ENCODE peak calls at places on chromosomes 2 and 18, in seven cellular contexts. Z is IMR-90, D is H9, A is neuronal stem cell, U is H1, I is trophoblast cell, G is mesendoderm. S is an unnamed sample.

GRCh38 chr2:189506514-189506976 is 65.3 kb downstream of the WDR75 start:
- DNase-seq in Z (peak; percentile 47), D (no peak), A (no peak), U (no peak), I (peak; percentile 44), G (peak; percentile 97), S (peak; percentile 38)

GRCh38 chr2:174602741-174603140 is 5.1 kb upstream of the WIPF1 start:
- DNase-seq in Z (no peak), D (no peak), A (no peak), U (no peak), I (no peak), G (no peak), S (no peak)

GRCh38 chr2:29304399-29304798 is 189.2 kb downstream of the CLIP4 start:
- DNase-seq in Z (no peak), D (no peak), A (no peak), U (no peak), I (peak; percentile 22), G (no peak), S (no peak)

GRCh38 chr2:63741884-63742583 is 99.7 kb upstream of the UGP2 start:
- DNase-seq in Z (peak; percentile 45), D (no peak), A (no peak), U (no peak), I (peak; percentile 38), G (no peak), S (peak; percentile 30)

GRCh38 chr2:201357216-201357615 is at the start of gene FLACC1:
- DNase-seq in Z (peak; percentile 82), D (peak; percentile 76), A (peak; percentile 74), U (no peak), I (peak; percentile 47), G (peak; percentile 97), S (peak; percentile 97)

GRCh38 chr2:198706683-198707082 is 751.1 kb downstream of the SATB2 start:
- DNase-seq in Z (no peak), D (no peak), A (no peak), U (no peak), I (no peak), G (no peak), S (no peak)

GRCh38 chr2:200405599-200406298 is 99.3 kb downstream of the SPATS2L start:
- DNase-seq in Z (peak; percentile 95), D (no peak), A (no peak), U (no peak), I (peak; percentile 50), G (peak; percentile 68), S (peak; percentile 93)

GRCh38 chr18:23523429-23524212 is 20.3 kb downstream of the RMC1 start:
- DNase-seq in Z (peak; percentile 48), D (no peak), A (no peak), U (no peak), I (no peak), G (no peak), S (peak; percentile 59)

GRCh38 chr2:210198326-210198725 is 26.9 kb downstream of the ACADL start:
- DNase-seq in Z (peak; percentile 22), D (no peak), A (no peak), U (no peak), I (no peak), G (no peak), S (peak; percentile 23)

GRCh38 chr2:197215988-197216979 is 94.3 kb downstream of the ANKRD44 start:
- DNase-seq in Z (peak; percentile 47), D (no peak), A (no peak), U (no peak), I (no peak), G (no peak), S (peak; percentile 57)

GRCh38 chr2:101232770-101233169 is 19.9 kb upstream of the CNOT11 start:
- DNase-seq in Z (no peak), D (no peak), A (no peak), U (no peak), I (no peak), G (no peak), S (no peak)
- H3K4me2 ChIP-seq in Z (no peak overlapping the region), D (no peak overlapping the region), A (no peak overlapping the region), U (no peak overlapping the region), I (no peak overlapping the region), G (no peak overlapping the region), S (no peak overlapping the region)

DNA sequence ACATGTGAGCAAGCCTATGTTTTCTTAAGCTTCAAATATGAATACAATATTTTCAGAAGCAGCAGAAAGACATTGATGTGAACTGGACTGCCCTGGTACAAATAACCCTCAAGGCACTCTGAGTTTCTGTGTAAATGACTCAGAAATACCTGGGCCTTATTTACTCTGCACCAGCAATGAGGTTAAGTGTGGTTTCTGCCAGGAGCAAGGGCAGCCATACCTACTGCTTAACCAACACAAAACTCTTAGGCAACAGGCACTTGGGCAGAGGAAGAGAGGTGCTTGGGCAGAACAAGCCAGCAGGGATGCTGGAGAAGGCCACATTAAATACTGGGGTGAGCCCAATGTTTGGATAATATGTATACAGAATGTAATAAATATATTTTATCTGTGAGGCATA is 29.4 kb upstream of the ARL5A start:
- DNase-seq in Z (no peak), D (no peak), A (no peak), U (no peak), I (no peak), G (no peak), S (no peak)
- H4K8ac ChIP-seq in Z (no peak overlapping the region), D (no peak overlapping the region), A (no peak overlapping the region), U (no peak overlapping the region), I (no peak overlapping the region), G (no peak overlapping the region), S (no peak overlapping the region)

DNA sequence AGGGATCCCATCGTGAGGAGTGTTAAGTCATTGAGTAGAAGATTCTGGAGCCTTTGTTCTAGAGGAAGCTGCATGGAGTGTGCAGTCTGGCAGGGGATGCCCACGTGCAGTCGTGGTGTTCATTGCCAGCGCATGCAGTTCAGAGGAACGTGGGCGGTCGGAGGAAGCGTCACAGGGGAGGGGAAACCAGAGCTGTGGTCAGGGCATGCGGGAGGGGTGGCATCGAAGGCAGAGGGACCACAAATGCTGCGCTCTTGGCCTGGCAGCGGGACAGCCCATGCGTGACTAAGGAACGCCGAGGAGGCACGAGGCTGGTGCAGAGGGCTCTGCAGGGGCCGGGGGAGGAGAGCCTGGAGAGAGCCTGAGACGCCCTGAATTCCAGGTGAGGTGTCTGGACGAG is 141.1 kb downstream of the KLHL29 start:
- DNase-seq in Z (no peak), D (no peak), A (no peak), U (no peak), I (no peak), G (no peak), S (no peak)
- H3K4me2 ChIP-seq in Z (no peak overlapping the region), D (no peak overlapping the region), A (no peak overlapping the region), U (no peak overlapping the region), I (no peak overlapping the region), G (no peak overlapping the region), S (no peak overlapping the region)

GRCh38 chr2:72933646-72934151 is 16.4 kb downstream of the EMX1 start:
- DNase-seq in Z (no peak), D (no peak), A (no peak), U (no peak), I (no peak), G (no peak), S (no peak)

GRCh38 chr2:72934683-72935610 is 17.6 kb downstream of the EMX1 start:
- DNase-seq in Z (no peak), D (peak; percentile 69), A (no peak), U (no peak), I (no peak), G (peak; percentile 81), S (no peak)

GRCh38 chr2:72936669-72937355 is 19.5 kb downstream of the EMX1 start:
- DNase-seq in Z (no peak), D (no peak), A (no peak), U (no peak), I (no peak), G (no peak), S (no peak)

GRCh38 chr2:72937356-72937669 is 20.0 kb downstream of the EMX1 start:
- DNase-seq in Z (no peak), D (no peak), A (no peak), U (no peak), I (peak; percentile 21), G (no peak), S (no peak)

DNA sequence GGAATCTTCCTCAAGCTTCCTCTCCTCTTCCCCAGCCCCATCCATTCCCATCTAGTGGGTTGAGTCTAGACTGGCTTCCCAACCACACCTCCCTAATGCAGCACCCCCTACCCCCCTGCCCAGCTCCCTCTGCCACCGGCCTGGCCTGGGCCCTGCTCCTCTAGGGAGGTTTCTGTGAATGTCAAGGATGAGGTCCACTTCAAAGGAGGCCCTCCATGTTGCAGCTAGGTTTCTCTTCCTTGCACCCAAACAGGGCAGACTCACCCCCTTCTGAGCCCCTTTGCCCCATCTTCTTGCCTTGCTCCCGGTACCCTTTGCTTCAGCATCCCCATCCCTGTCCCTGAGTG is 18.3 kb downstream of the EMX1 start:
- DNase-seq in Z (no peak), D (no peak), A (no peak), U (no peak), I (no peak), G (no peak), S (no peak)
- H4K8ac ChIP-seq in Z (no peak overlapping the region), D (no peak overlapping the region), A (no peak overlapping the region), U (no peak overlapping the region), I (no peak overlapping the region), G (no peak overlapping the region), S (no peak overlapping the region)

GRCh38 chr2:71832388-71832787 is 315.3 kb downstream of the CYP26B1 start:
- DNase-seq in Z (no peak), D (no peak), A (no peak), U (no peak), I (no peak), G (no peak), S (no peak)
- H3K4me2 ChIP-seq in Z (no peak overlapping the region), D (no peak overlapping the region), A (no peak overlapping the region), U (no peak overlapping the region), I (no peak overlapping the region), G (no peak overlapping the region), S (no peak overlapping the region)

GRCh38 chr2:138830547-138830946 is 50.4 kb upstream of the NXPH2 start:
- DNase-seq in Z (no peak), D (no peak), A (no peak), U (no peak), I (no peak), G (no peak), S (no peak)
- H4K8ac ChIP-seq in Z (no peak overlapping the region), D (no peak overlapping the region), A (no peak overlapping the region), U (no peak overlapping the region), I (no peak overlapping the region), G (no peak overlapping the region), S (no peak overlapping the region)

DNA sequence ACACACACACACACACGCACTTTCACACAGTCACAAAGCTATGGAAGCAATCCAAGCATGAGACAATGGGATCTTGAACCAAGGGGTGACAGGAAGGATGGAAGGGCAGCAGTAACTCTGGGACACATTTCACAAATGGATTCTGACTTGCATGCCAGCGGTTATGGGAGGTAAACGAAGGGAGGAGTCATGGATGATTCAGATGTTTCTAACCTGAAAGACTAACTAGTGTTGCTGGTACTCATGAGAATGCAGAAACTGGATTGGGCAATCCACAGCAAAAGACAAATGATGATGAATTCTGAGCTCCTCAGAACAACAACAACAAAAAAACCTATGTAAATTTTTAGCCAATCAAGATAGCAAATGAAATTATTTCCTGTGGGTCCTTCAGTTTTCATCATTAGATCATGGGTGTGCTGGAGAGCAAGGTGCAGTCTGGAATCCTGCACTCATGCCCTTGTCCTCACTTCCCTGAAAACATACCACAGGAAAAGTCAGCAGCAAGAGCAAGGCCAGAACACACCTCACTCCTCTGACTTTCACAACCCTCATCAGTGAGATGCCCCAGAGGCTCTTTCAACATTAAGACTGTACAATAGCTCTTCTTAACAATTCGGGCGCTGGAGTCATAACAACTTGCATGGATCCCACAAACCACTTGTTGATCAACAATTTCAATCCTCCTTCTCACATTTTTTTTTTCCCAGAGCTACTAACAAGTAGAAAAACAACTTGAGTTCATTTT is 32.6 kb downstream of the ABCA12 start:
- DNase-seq in Z (peak; percentile 13), D (no peak), A (no peak), U (no peak), I (peak; percentile 76), G (no peak), S (peak; percentile 29)
- H3K4me2 ChIP-seq in Z (no peak overlapping the region), D (no peak overlapping the region), A (no peak overlapping the region), U (no peak overlapping the region), I (no peak overlapping the region), G (no peak overlapping the region), S (no peak overlapping the region)

S was measured in mesenchymal stem cell.